ENCODE peak calls at places on chromosomes 6 and 20, in six cellular contexts. D, Q, X, F, A and O are unnamed samples.

GRCh38 chr6:53986165-53986720 is 125.0 kb upstream of the MLIP start:
- DNase-seq in A (peak; percentile 37), F (peak; percentile 47), X (no peak), D (peak; percentile 79), Q (no peak), O (peak; percentile 42)

GRCh38 chr20:22921595-22922421 is 113.3 kb upstream of the SSTR4 start:
- DNase-seq in Q (no peak), F (peak; percentile 56), X (no peak), A (peak; percentile 59), D (peak; percentile 81), O (no peak)

GRCh38 chr6:12884983-12885382 is 168.4 kb downstream of the PHACTR1 start:
- DNase-seq in F (no peak), Q (no peak), D (peak; percentile 3), X (no peak), A (no peak), O (no peak)

GRCh38 chr6:37485259-37485658 is 14.4 kb downstream of the CCDC167 start:
- DNase-seq in X (no peak), A (no peak), Q (no peak), F (no peak), D (no peak), O (no peak)

GRCh38 chr6:111417181-111417585 is 65.8 kb downstream of the REV3L start:
- DNase-seq in F (no peak), X (no peak), Q (no peak), D (peak; percentile 19), A (no peak), O (peak; percentile 97)

GRCh38 chr20:19211661-19212523 is 550 bp upstream of the SLC24A3 start:
- DNase-seq in X (no peak), F (no peak), D (peak; percentile 5), Q (no peak), A (no peak), O (peak; percentile 7)

GRCh38 chr20:16535281-16535680 is 38.0 kb downstream of the KIF16B start:
- DNase-seq in F (no peak), D (no peak), Q (no peak), X (no peak), A (no peak), O (no peak)

GRCh38 chr20:32338665-32339064 is 19.5 kb upstream of the ASXL1 start:
- DNase-seq in F (no peak), D (no peak), X (no peak), A (no peak), Q (no peak), O (no peak)